ENCODE peak calls at places on chromosomes 11 and 22, in eight cellular contexts. One of them, this sample, is unnamed.

GRCh38 chr11:87437844-87438223 is 400.1 kb downstream of the TMEM135 start:
- DNase-seq in cardiac muscle cell: no peak
- DNase-seq in tibial artery: no peak
- DNase-seq in substantia nigra: no peak
- DNase-seq in CD8-positive, alpha-beta T cell: no peak
- DNase-seq in Karpas-422: peak; percentile 75
- DNase-seq in iPS DF 6.9: no peak
- DNase-seq in OCI-LY7: no peak
- DNase-seq in this sample: no peak

GRCh38 chr11:36013950-36014349 is 70.1 kb downstream of the LDLRAD3 start:
- DNase-seq in cardiac muscle cell: no peak
- DNase-seq in tibial artery: no peak
- DNase-seq in substantia nigra: no peak
- DNase-seq in CD8-positive, alpha-beta T cell: no peak
- DNase-seq in Karpas-422: no peak
- DNase-seq in iPS DF 6.9: no peak
- DNase-seq in OCI-LY7: no peak
- DNase-seq in this sample: no peak

GRCh38 chr11:66277475-66278391 is at the start of gene CNIH2:
- DNase-seq in cardiac muscle cell: peak; percentile 67
- DNase-seq in tibial artery: no peak
- DNase-seq in substantia nigra: no peak
- DNase-seq in CD8-positive, alpha-beta T cell: no peak
- DNase-seq in Karpas-422: peak; percentile 80
- DNase-seq in iPS DF 6.9: no peak
- DNase-seq in OCI-LY7: peak; percentile 37
- DNase-seq in this sample: no peak

GRCh38 chr11:117303101-117303500 is 12.0 kb downstream of the BACE1-AS start:
- DNase-seq in cardiac muscle cell: no peak
- DNase-seq in tibial artery: no peak
- DNase-seq in substantia nigra: no peak
- DNase-seq in CD8-positive, alpha-beta T cell: no peak
- DNase-seq in Karpas-422: no peak
- DNase-seq in iPS DF 6.9: no peak
- DNase-seq in OCI-LY7: no peak
- DNase-seq in this sample: no peak

GRCh38 chr22:17518379-17518778 is 44.9 kb upstream of the SLC25A18 start:
- DNase-seq in cardiac muscle cell: no peak
- DNase-seq in tibial artery: no peak
- DNase-seq in substantia nigra: no peak
- DNase-seq in CD8-positive, alpha-beta T cell: no peak
- DNase-seq in Karpas-422: no peak
- DNase-seq in iPS DF 6.9: no peak
- DNase-seq in OCI-LY7: no peak
- DNase-seq in this sample: no peak

GRCh38 chr11:77130763-77131513 is 2.9 kb downstream of the MYO7A start:
- DNase-seq in cardiac muscle cell: peak; percentile 48
- DNase-seq in tibial artery: no peak
- DNase-seq in substantia nigra: no peak
- DNase-seq in CD8-positive, alpha-beta T cell: no peak
- DNase-seq in Karpas-422: no peak
- DNase-seq in iPS DF 6.9: no peak
- DNase-seq in OCI-LY7: no peak
- DNase-seq in this sample: peak; percentile 41

GRCh38 chr11:5767056-5767455 is 13.0 kb downstream of the OR52N4 start:
- DNase-seq in cardiac muscle cell: no peak
- DNase-seq in tibial artery: no peak
- DNase-seq in substantia nigra: no peak
- DNase-seq in CD8-positive, alpha-beta T cell: no peak
- DNase-seq in Karpas-422: no peak
- DNase-seq in iPS DF 6.9: no peak
- DNase-seq in OCI-LY7: no peak
- DNase-seq in this sample: no peak

GRCh38 chr22:50178871-50179869 is 6.5 kb upstream of the TRABD start:
- DNase-seq in cardiac muscle cell: no peak
- DNase-seq in tibial artery: no peak
- DNase-seq in substantia nigra: no peak
- DNase-seq in CD8-positive, alpha-beta T cell: no peak
- DNase-seq in Karpas-422: peak; percentile 31
- DNase-seq in iPS DF 6.9: no peak
- DNase-seq in OCI-LY7: no peak
- DNase-seq in this sample: no peak

GRCh38 chr11:73578786-73579185 is 19.1 kb downstream of the FAM168A start:
- DNase-seq in cardiac muscle cell: no peak
- DNase-seq in tibial artery: no peak
- DNase-seq in substantia nigra: no peak
- DNase-seq in CD8-positive, alpha-beta T cell: no peak
- DNase-seq in Karpas-422: no peak
- DNase-seq in iPS DF 6.9: no peak
- DNase-seq in OCI-LY7: no peak
- DNase-seq in this sample: no peak

GRCh38 chr11:1304376-1304775 is 5.1 kb downstream of the TOLLIP start:
- DNase-seq in cardiac muscle cell: peak; percentile 9
- DNase-seq in tibial artery: no peak
- DNase-seq in substantia nigra: no peak
- DNase-seq in CD8-positive, alpha-beta T cell: no peak
- DNase-seq in Karpas-422: no peak
- DNase-seq in iPS DF 6.9: no peak
- DNase-seq in OCI-LY7: no peak
- DNase-seq in this sample: no peak

GRCh38 chr11:122354029-122354697 is 238.1 kb upstream of the BLID start:
- DNase-seq in cardiac muscle cell: no peak
- DNase-seq in tibial artery: no peak
- DNase-seq in substantia nigra: no peak
- DNase-seq in CD8-positive, alpha-beta T cell: no peak
- DNase-seq in Karpas-422: no peak
- DNase-seq in iPS DF 6.9: no peak
- DNase-seq in OCI-LY7: no peak
- DNase-seq in this sample: no peak

GRCh38 chr11:40100204-40100603 is 1359.2 kb downstream of the LRRC4C start:
- DNase-seq in cardiac muscle cell: no peak
- DNase-seq in tibial artery: no peak
- DNase-seq in substantia nigra: no peak
- DNase-seq in CD8-positive, alpha-beta T cell: no peak
- DNase-seq in Karpas-422: no peak
- DNase-seq in iPS DF 6.9: no peak
- DNase-seq in OCI-LY7: no peak
- DNase-seq in this sample: no peak

GRCh38 chr22:27108425-27109114 is 451.2 kb downstream of the MIAT start:
- DNase-seq in cardiac muscle cell: no peak
- DNase-seq in tibial artery: peak; percentile 79
- DNase-seq in substantia nigra: peak; percentile 18
- DNase-seq in CD8-positive, alpha-beta T cell: no peak
- DNase-seq in Karpas-422: no peak
- DNase-seq in iPS DF 6.9: no peak
- DNase-seq in OCI-LY7: no peak
- DNase-seq in this sample: no peak
- H3K27ac ChIP-seq in cardiac muscle cell: no peak overlapping the region
- H3K27ac ChIP-seq in tibial artery: peak overlapping the region; percentile 76
- H3K27ac ChIP-seq in substantia nigra: no peak overlapping the region
- H3K27ac ChIP-seq in CD8-positive, alpha-beta T cell: no peak overlapping the region
- H3K27ac ChIP-seq in Karpas-422: no peak overlapping the region
- H3K27ac ChIP-seq in iPS DF 6.9: no peak overlapping the region
- H3K27ac ChIP-seq in OCI-LY7: no peak overlapping the region
- H3K27ac ChIP-seq in this sample: no peak overlapping the region

GRCh38 chr22:31248965-31249940 is 37.2 kb downstream of the LIMK2 start:
- DNase-seq in cardiac muscle cell: no peak
- DNase-seq in tibial artery: no peak
- DNase-seq in substantia nigra: peak; percentile 41
- DNase-seq in CD8-positive, alpha-beta T cell: no peak
- DNase-seq in Karpas-422: no peak
- DNase-seq in iPS DF 6.9: no peak
- DNase-seq in OCI-LY7: no peak
- DNase-seq in this sample: no peak

GRCh38 chr22:31250740-31251330 is 38.7 kb downstream of the LIMK2 start:
- DNase-seq in cardiac muscle cell: no peak
- DNase-seq in tibial artery: no peak
- DNase-seq in substantia nigra: no peak
- DNase-seq in CD8-positive, alpha-beta T cell: no peak
- DNase-seq in Karpas-422: no peak
- DNase-seq in iPS DF 6.9: no peak
- DNase-seq in OCI-LY7: no peak
- DNase-seq in this sample: no peak

GRCh38 chr22:31247726-31248125 is 35.6 kb downstream of the LIMK2 start:
- DNase-seq in cardiac muscle cell: no peak
- DNase-seq in tibial artery: no peak
- DNase-seq in substantia nigra: no peak
- DNase-seq in CD8-positive, alpha-beta T cell: no peak
- DNase-seq in Karpas-422: no peak
- DNase-seq in iPS DF 6.9: no peak
- DNase-seq in OCI-LY7: no peak
- DNase-seq in this sample: no peak

GRCh38 chr22:31246687-31247086 is 34.6 kb downstream of the LIMK2 start:
- DNase-seq in cardiac muscle cell: no peak
- DNase-seq in tibial artery: no peak
- DNase-seq in substantia nigra: no peak
- DNase-seq in CD8-positive, alpha-beta T cell: no peak
- DNase-seq in Karpas-422: no peak
- DNase-seq in iPS DF 6.9: no peak
- DNase-seq in OCI-LY7: no peak
- DNase-seq in this sample: no peak

DNA sequence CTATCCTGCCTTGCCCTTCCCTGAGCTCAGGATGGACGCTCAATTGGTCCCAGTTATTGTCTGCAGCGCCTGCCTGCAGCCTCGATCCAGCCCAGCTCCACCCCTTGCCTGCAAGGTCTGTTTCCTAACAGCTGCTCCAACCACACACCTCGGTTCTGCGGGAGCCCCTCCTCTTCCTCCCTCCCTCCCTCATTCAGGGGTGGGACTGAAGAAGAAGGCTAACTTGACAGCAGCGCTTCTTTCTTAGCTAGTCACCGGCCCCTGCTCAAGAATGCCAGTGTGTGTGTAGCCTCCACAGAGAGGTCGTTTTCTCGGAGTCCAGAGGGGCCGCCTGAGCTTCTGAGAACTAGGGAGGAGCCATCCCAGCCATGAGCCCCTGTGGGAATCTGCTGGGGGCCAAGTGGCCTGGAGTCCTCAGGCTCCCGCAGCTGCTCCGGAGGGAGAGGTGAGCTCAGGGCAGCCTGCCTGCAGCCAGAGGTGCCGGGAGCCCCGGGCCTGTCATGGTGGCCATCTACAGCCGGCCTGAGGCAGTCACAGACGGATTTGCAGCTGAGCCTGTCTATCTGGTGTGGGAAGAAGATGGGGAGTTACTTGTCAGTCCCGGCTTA is 36.1 kb downstream of the LIMK2 start:
- DNase-seq in cardiac muscle cell: peak; percentile 90
- DNase-seq in tibial artery: peak; percentile 78
- DNase-seq in substantia nigra: peak; percentile 35
- DNase-seq in CD8-positive, alpha-beta T cell: peak; percentile 40
- DNase-seq in Karpas-422: peak; percentile 79
- DNase-seq in iPS DF 6.9: no peak
- DNase-seq in OCI-LY7: peak; percentile 53
- DNase-seq in this sample: peak; percentile 89
- H3K27ac ChIP-seq in cardiac muscle cell: peak overlapping the region; percentile 63
- H3K27ac ChIP-seq in tibial artery: peak overlapping the region; percentile 68
- H3K27ac ChIP-seq in substantia nigra: peak overlapping the region; percentile 22
- H3K27ac ChIP-seq in CD8-positive, alpha-beta T cell: no peak overlapping the region
- H3K27ac ChIP-seq in Karpas-422: no peak overlapping the region
- H3K27ac ChIP-seq in iPS DF 6.9: no peak overlapping the region
- H3K27ac ChIP-seq in OCI-LY7: no peak overlapping the region
- H3K27ac ChIP-seq in this sample: peak overlapping the region; percentile 42

GRCh38 chr11:64224891-64225607 is 937 bp downstream of the TRPT1 start:
- DNase-seq in cardiac muscle cell: no peak
- DNase-seq in tibial artery: peak; percentile 18
- DNase-seq in substantia nigra: no peak
- DNase-seq in CD8-positive, alpha-beta T cell: no peak
- DNase-seq in Karpas-422: peak; percentile 79
- DNase-seq in iPS DF 6.9: no peak
- DNase-seq in OCI-LY7: no peak
- DNase-seq in this sample: no peak
- H3K27ac ChIP-seq in cardiac muscle cell: peak overlapping the region; percentile 65
- H3K27ac ChIP-seq in tibial artery: peak overlapping the region; percentile 81
- H3K27ac ChIP-seq in substantia nigra: peak overlapping the region; percentile 96
- H3K27ac ChIP-seq in CD8-positive, alpha-beta T cell: peak overlapping the region; percentile 88
- H3K27ac ChIP-seq in Karpas-422: peak overlapping the region; percentile 87
- H3K27ac ChIP-seq in iPS DF 6.9: no peak overlapping the region
- H3K27ac ChIP-seq in OCI-LY7: peak overlapping the region; percentile 77
- H3K27ac ChIP-seq in this sample: peak overlapping the region; percentile 88

GRCh38 chr11:64642876-64643257 is 51.8 kb downstream of the SLC22A12 start:
- DNase-seq in cardiac muscle cell: no peak
- DNase-seq in tibial artery: no peak
- DNase-seq in substantia nigra: no peak
- DNase-seq in CD8-positive, alpha-beta T cell: no peak
- DNase-seq in Karpas-422: no peak
- DNase-seq in iPS DF 6.9: no peak
- DNase-seq in OCI-LY7: no peak
- DNase-seq in this sample: no peak

GRCh38 chr11:64639885-64640284 is 48.9 kb downstream of the SLC22A12 start:
- DNase-seq in cardiac muscle cell: no peak
- DNase-seq in tibial artery: no peak
- DNase-seq in substantia nigra: no peak
- DNase-seq in CD8-positive, alpha-beta T cell: no peak
- DNase-seq in Karpas-422: no peak
- DNase-seq in iPS DF 6.9: no peak
- DNase-seq in OCI-LY7: no peak
- DNase-seq in this sample: no peak

GRCh38 chr11:64642418-64642735 is 51.4 kb downstream of the SLC22A12 start:
- DNase-seq in cardiac muscle cell: no peak
- DNase-seq in tibial artery: no peak
- DNase-seq in substantia nigra: no peak
- DNase-seq in CD8-positive, alpha-beta T cell: no peak
- DNase-seq in Karpas-422: no peak
- DNase-seq in iPS DF 6.9: no peak
- DNase-seq in OCI-LY7: no peak
- DNase-seq in this sample: no peak

GRCh38 chr11:64643258-64643881 is 52.4 kb downstream of the SLC22A12 start:
- DNase-seq in cardiac muscle cell: peak; percentile 40
- DNase-seq in tibial artery: no peak
- DNase-seq in substantia nigra: peak; percentile 26
- DNase-seq in CD8-positive, alpha-beta T cell: no peak
- DNase-seq in Karpas-422: no peak
- DNase-seq in iPS DF 6.9: no peak
- DNase-seq in OCI-LY7: no peak
- DNase-seq in this sample: no peak

DNA sequence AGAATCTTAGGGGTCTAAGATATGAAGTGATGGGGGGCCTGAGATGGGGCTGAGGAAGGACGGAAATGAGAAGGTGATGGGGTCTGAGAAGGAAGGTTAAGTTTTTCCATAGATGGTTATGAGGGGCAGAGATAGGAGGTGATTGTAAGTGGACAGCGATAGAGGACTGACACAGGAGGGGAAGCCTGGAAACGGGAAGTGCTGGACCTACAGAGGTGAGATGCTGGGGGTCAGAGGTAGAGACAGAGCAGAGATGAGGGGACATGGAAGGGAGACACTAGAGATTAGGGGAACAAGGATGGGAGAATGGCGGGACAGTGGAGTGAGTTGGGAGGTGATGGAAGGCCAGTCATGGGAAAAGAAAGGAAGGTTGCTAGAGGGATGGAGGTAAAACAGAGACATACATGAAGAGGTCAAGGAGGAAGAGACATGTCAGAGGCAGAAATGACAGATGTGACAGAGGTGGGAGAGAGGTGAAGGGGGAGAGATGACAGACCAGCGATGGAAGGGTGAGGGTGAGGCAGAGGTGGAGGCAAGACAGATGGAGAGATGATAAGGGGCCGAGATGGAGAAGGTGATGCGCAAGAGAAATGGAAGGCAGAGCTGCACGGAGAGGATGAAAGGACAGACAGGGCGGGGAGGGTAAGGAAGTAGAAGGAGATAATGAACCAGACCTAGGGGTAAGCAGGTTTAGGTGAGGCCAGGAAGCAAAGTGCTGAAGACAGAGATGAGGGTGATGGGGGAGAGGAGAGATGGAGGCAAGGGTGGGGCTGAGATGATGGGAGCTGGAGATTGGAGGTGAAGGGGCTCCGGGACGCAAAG is 50.8 kb downstream of the SLC22A12 start:
- DNase-seq in cardiac muscle cell: no peak
- DNase-seq in tibial artery: no peak
- DNase-seq in substantia nigra: no peak
- DNase-seq in CD8-positive, alpha-beta T cell: no peak
- DNase-seq in Karpas-422: no peak
- DNase-seq in iPS DF 6.9: no peak
- DNase-seq in OCI-LY7: no peak
- DNase-seq in this sample: no peak
- H3K27ac ChIP-seq in cardiac muscle cell: no peak overlapping the region
- H3K27ac ChIP-seq in tibial artery: no peak overlapping the region
- H3K27ac ChIP-seq in substantia nigra: no peak overlapping the region
- H3K27ac ChIP-seq in CD8-positive, alpha-beta T cell: no peak overlapping the region
- H3K27ac ChIP-seq in Karpas-422: no peak overlapping the region
- H3K27ac ChIP-seq in iPS DF 6.9: no peak overlapping the region
- H3K27ac ChIP-seq in OCI-LY7: no peak overlapping the region
- H3K27ac ChIP-seq in this sample: peak overlapping the region; percentile 3

This sample was measured in caudate nucleus.